ENCODE peak calls at places on chromosomes 13 and 19, in seven cellular contexts. B is brain microvascular endothelial cell; D is A549; N is adrenal gland; Y is CD4-positive, alpha-beta T cell; M is psoas muscle; O is lower lobe of right lung. Z is an unnamed sample.

GRCh38 chr19:1041835-1042685 is 2.2 kb downstream of the ABCA7 start:
- DNase-seq in D (peak; percentile 97), M (peak; percentile 83), Y (no peak), B (no peak), O (no peak), N (no peak), Z (no peak)

GRCh38 chr13:70816853-70817252 is 708.6 kb upstream of the KLHL1 start:
- DNase-seq in D (no peak), Y (no peak), B (peak; percentile 22), O (no peak), N (no peak), M (no peak), Z (no peak)

GRCh38 chr13:76286178-76286577 is 600.0 kb downstream of the KCTD12 start:
- DNase-seq in Y (no peak), N (no peak), M (no peak), D (no peak), O (no peak), B (peak; percentile 62), Z (no peak)

GRCh38 chr13:27524981-27525975 is 74.9 kb upstream of the MTIF3 start:
- DNase-seq in N (no peak), M (no peak), Y (no peak), O (no peak), D (no peak), B (no peak), Z (no peak)

GRCh38 chr13:21435710-21436151 is 23.4 kb downstream of the ZDHHC20 start:
- DNase-seq in B (peak; percentile 84), N (peak; percentile 87), D (peak; percentile 58), O (peak; percentile 70), Y (no peak), M (peak; percentile 38), Z (no peak)

GRCh38 chr13:80235131-80235530 is 105.8 kb downstream of the SPRY2 start:
- DNase-seq in Y (no peak), O (no peak), M (no peak), B (no peak), N (no peak), D (peak; percentile 10), Z (no peak)

GRCh38 chr13:33191425-33192221 is 93.9 kb downstream of the STARD13 start:
- DNase-seq in O (no peak), M (no peak), D (no peak), B (no peak), N (peak; percentile 73), Y (no peak), Z (no peak)

GRCh38 chr13:31209172-31209818 is 9.5 kb downstream of the B3GLCT start:
- DNase-seq in D (no peak), Y (no peak), B (no peak), O (no peak), N (peak; percentile 38), M (peak; percentile 42), Z (peak; percentile 60)

GRCh38 chr13:99987180-99988047 is 5.8 kb downstream of the ZIC2 start:
- DNase-seq in D (no peak), M (no peak), N (no peak), O (no peak), Y (no peak), B (no peak), Z (no peak)

GRCh38 chr13:99990045-99990977 is 8.7 kb downstream of the ZIC2 start:
- DNase-seq in B (no peak), M (no peak), Y (no peak), N (no peak), O (no peak), D (no peak), Z (no peak)

GRCh38 chr13:99989376-99990044 is 7.9 kb downstream of the ZIC2 start:
- DNase-seq in O (no peak), B (no peak), N (no peak), M (no peak), D (no peak), Y (no peak), Z (no peak)

GRCh38 chr13:99986751-99987150 is 5.2 kb downstream of the ZIC2 start:
- DNase-seq in M (no peak), B (no peak), O (no peak), N (no peak), Y (no peak), D (no peak), Z (no peak)

DNA sequence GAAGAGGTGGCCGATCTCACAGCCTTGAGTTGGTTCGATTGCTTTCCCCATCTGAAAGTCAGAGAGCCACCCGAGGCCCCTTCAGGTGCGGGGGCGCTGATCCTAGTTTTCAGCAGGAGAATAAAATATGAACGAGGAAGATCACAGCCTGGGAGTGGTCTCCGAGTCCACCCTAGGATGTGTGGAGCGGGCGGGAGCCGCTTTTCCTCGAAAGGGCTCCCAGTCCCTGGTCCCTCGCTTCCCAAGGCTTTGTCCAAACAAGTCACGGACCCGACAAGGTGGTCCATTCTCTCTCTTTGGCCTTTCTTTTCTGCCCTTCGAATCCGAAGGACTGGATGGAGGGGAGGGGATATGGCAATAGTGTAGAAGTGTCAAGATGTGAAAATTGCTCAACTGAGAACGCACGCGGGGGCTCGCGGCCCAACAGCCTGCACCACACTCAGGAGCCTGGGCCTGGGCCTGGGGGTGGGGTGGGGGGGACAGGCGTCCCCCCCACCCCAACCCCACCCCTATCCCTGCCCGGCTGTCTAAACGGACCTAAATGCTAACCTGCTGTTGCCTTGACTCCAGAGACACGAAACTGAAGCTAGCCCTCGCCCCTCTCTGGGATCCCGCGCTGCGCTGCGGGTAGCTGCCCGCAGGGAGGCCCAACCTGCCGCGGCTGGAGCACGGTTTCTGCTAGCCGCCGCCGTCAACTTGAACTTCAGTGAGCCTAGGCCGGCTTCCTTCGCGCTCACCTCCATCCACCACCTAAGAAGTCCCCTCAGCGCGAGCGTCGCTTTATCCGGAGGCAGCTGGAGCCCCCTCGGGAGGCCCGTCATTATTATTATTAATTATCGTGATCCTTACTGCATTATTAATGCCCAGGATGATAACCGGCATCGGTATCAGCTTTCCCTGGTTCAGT is 7.1 kb downstream of the ZIC2 start:
- DNase-seq in N (no peak), B (no peak), D (no peak), O (no peak), M (no peak), Y (no peak), Z (no peak)
- H3K27ac ChIP-seq in N (no peak overlapping the region), B (peak overlapping the region; percentile 29), D (no peak overlapping the region), O (no peak overlapping the region), M (no peak overlapping the region), Y (no peak overlapping the region), Z (no peak overlapping the region)

GRCh38 chr19:51337861-51338562 is 3.9 kb downstream of the VSIG10L start:
- DNase-seq in D (no peak), Y (no peak), M (no peak), N (no peak), B (no peak), O (no peak), Z (no peak)

GRCh38 chr19:51339313-51339686 is 2.6 kb downstream of the VSIG10L start:
- DNase-seq in D (no peak), O (no peak), N (peak; percentile 21), M (no peak), B (no peak), Y (no peak), Z (no peak)

GRCh38 chr19:51341066-51341465 is 873 bp downstream of the VSIG10L start:
- DNase-seq in O (no peak), Y (no peak), M (no peak), D (no peak), N (no peak), B (no peak), Z (no peak)

GRCh38 chr19:51338563-51339312 is 3.2 kb downstream of the VSIG10L start:
- DNase-seq in Y (peak; percentile 73), N (peak; percentile 90), M (peak; percentile 83), B (peak; percentile 80), O (peak; percentile 91), D (peak; percentile 88), Z (peak; percentile 61)

GRCh38 chr19:51339687-51340656 is 2.0 kb downstream of the VSIG10L start:
- DNase-seq in B (peak; percentile 99), Y (peak; percentile 78), O (peak; percentile 99), N (peak; percentile 99), D (peak; percentile 99), M (peak; percentile 98), Z (peak; percentile 95)
- H3K27ac ChIP-seq in B (peak overlapping the region; percentile 47), Y (no peak overlapping the region), O (peak overlapping the region; percentile 64), N (no peak overlapping the region), D (peak overlapping the region; percentile 86), M (no peak overlapping the region), Z (peak overlapping the region; percentile 52)

GRCh38 chr19:49488863-49489537 is 1.6 kb downstream of the RPL13A start:
- DNase-seq in M (no peak), N (no peak), B (no peak), D (no peak), O (no peak), Y (no peak), Z (no peak)

GRCh38 chr19:49487277-49488045 is at the start of gene RPL13A:
- DNase-seq in D (peak; percentile 100), B (peak; percentile 98), Y (peak; percentile 98), M (peak; percentile 100), N (peak; percentile 100), O (peak; percentile 100), Z (peak; percentile 99)

GRCh38 chr19:49486710-49487276 is 615 bp upstream of the RPL13A start:
- DNase-seq in O (no peak), Y (no peak), D (no peak), N (no peak), M (no peak), B (no peak), Z (no peak)

GRCh38 chr19:49488046-49488862 is 846 bp downstream of the RPL13A start:
- DNase-seq in M (no peak), B (no peak), D (no peak), O (no peak), N (no peak), Y (no peak), Z (no peak)

DNA sequence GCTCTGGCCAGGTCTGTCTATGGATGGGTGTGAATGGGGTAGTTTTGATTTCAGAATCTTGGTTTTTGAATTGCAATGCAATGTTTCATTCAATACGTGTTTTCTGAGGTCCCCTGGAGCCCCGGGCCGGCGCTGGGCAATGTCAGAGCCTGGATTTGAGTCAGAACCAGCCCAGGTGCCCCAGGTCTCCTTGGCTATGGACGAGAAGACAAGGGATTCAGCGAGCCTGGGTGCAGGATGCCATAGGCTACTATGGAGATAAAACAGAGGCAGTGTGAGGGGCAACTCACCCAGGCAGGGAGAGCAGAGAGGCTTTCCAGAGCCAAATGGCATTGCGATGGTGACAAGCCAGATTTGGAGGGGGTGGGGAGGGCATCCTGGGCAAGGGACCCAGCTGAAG is 1.2 kb upstream of the RPL13A start:
- DNase-seq in Y (no peak), B (no peak), N (no peak), D (no peak), M (no peak), O (no peak), Z (no peak)
- H3K27ac ChIP-seq in Y (no peak overlapping the region), B (no peak overlapping the region), N (no peak overlapping the region), D (peak overlapping the region; percentile 83), M (no peak overlapping the region), O (peak overlapping the region; percentile 94), Z (no peak overlapping the region)

GRCh38 chr13:29428310-29428991 is 167.0 kb downstream of the SLC7A1 start:
- DNase-seq in O (no peak), M (no peak), Y (no peak), B (no peak), D (no peak), N (no peak), Z (no peak)

GRCh38 chr13:29422015-29422414 is 173.5 kb downstream of the SLC7A1 start:
- DNase-seq in Y (no peak), B (no peak), M (no peak), N (no peak), O (no peak), D (no peak), Z (no peak)

GRCh38 chr13:29427937-29428309 is 167.6 kb downstream of the SLC7A1 start:
- DNase-seq in D (no peak), B (no peak), M (no peak), Y (no peak), O (no peak), N (no peak), Z (no peak)

GRCh38 chr13:29418026-29418425 is 177.5 kb downstream of the SLC7A1 start:
- DNase-seq in B (no peak), N (no peak), M (no peak), Y (no peak), D (no peak), O (no peak), Z (no peak)

GRCh38 chr13:29423050-29423449 is 172.4 kb downstream of the SLC7A1 start:
- DNase-seq in O (no peak), M (no peak), Y (no peak), N (no peak), D (no peak), B (no peak), Z (no peak)
- H3K27ac ChIP-seq in O (no peak overlapping the region), M (no peak overlapping the region), Y (no peak overlapping the region), N (no peak overlapping the region), D (no peak overlapping the region), B (no peak overlapping the region), Z (no peak overlapping the region)

Z was measured in caudate nucleus.